ENCODE peak calls at places on chromosomes 16 and 17, in four cellular contexts. One of them, this sample, is unnamed.

GRCh38 chr16:7745321-7745720 is 412.7 kb downstream of the RBFOX1 start:
- DNase-seq in GM12878: no peak
- DNase-seq in K562: no peak
- DNase-seq in HepG2: no peak
- DNase-seq in this sample: no peak

GRCh38 chr17:64006361-64007088 is 8.4 kb downstream of the PRR29 start:
- DNase-seq in K562: peak
- DNase-seq in HepG2: peak
- DNase-seq in GM12878: no peak
- DNase-seq in this sample: no peak

GRCh38 chr17:296906-297690 is 55.5 kb downstream of the RPH3AL start:
- DNase-seq in K562: no peak
- DNase-seq in HepG2: no peak
- DNase-seq in GM12878: no peak
- DNase-seq in this sample: no peak

GRCh38 chr17:49035470-49036269 is 38.5 kb downstream of the IGF2BP1 start:
- DNase-seq in K562: peak
- DNase-seq in GM12878: no peak
- DNase-seq in HepG2: no peak
- DNase-seq in this sample: peak

GRCh38 chr17:81373536-81374160 is 21.6 kb upstream of the BAHCC1 start:
- DNase-seq in GM12878: no peak
- DNase-seq in K562: no peak
- DNase-seq in HepG2: no peak
- DNase-seq in this sample: no peak

GRCh38 chr16:26475579-26475978 is 591.1 kb upstream of the C16orf82 start:
- DNase-seq in GM12878: no peak
- DNase-seq in K562: no peak
- DNase-seq in HepG2: no peak
- DNase-seq in this sample: no peak

GRCh38 chr17:62186841-62187240 is 121.8 kb upstream of the MED13 start:
- DNase-seq in K562: no peak
- DNase-seq in GM12878: no peak
- DNase-seq in HepG2: no peak
- DNase-seq in this sample: no peak

GRCh38 chr16:89871895-89872294 is 1.5 kb upstream of the TCF25 start:
- DNase-seq in K562: no peak
- DNase-seq in HepG2: no peak
- DNase-seq in GM12878: no peak
- DNase-seq in this sample: no peak

GRCh38 chr17:67518881-67519280 is 141.8 kb downstream of the PITPNC1 start:
- DNase-seq in K562: no peak
- DNase-seq in GM12878: no peak
- DNase-seq in HepG2: no peak
- DNase-seq in this sample: no peak

GRCh38 chr17:45318561-45319230 is 1.9 kb upstream of the MAP3K14 start:
- DNase-seq in GM12878: no peak
- DNase-seq in HepG2: no peak
- DNase-seq in K562: no peak
- DNase-seq in this sample: no peak

GRCh38 chr16:83975646-83976260 is 7.7 kb downstream of the NECAB2 start:
- DNase-seq in HepG2: no peak
- DNase-seq in GM12878: no peak
- DNase-seq in K562: no peak
- DNase-seq in this sample: no peak

GRCh38 chr17:49582789-49583188 is 7.1 kb downstream of the NXPH3 start:
- DNase-seq in K562: no peak
- DNase-seq in GM12878: no peak
- DNase-seq in HepG2: no peak
- DNase-seq in this sample: no peak

GRCh38 chr17:52106638-52107261 is 51.8 kb downstream of the CA10 start:
- DNase-seq in GM12878: no peak
- DNase-seq in HepG2: peak
- DNase-seq in K562: peak
- DNase-seq in this sample: peak
- TF ChIP-seq JUNB in GM12878: no peak
- TF ChIP-seq JUNB in HepG2: no peak
- TF ChIP-seq JUNB in K562: no peak
- TF ChIP-seq JUNB in this sample: no peak

DNA sequence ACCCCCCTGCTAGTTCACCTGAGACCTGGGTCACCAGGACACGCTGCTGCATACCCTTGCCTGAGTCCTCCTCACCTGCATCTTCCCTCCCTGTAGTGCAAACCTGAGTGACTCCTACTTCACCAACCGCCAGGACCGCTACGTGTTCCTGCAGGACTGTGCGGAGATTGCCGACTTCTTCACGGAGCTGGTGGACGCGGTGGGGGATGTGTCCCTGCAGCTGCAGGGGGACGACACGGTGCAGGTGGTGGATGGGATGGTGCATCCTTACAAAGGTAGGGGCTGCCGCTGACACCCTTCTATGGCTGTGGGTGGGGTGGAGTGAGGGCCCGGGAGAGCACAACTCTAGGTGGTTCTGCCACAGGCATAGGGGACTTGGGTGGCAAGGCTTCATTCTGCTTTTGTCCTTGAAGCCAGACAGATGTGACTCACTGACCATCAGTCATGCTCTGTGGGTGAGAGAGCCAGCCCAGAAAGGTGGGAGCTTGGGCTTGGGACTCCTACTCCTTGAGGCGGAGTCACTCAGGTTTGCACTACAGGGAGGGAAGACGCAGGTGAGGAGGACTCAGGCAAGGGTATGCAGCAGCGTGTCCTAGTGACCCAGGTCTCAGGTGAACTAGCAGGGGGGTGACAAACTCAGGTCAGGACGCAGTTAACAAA is 22.3 kb downstream of the PGS1 start:
- DNase-seq in K562: no peak
- DNase-seq in GM12878: no peak
- DNase-seq in HepG2: no peak
- DNase-seq in this sample: no peak
- TF ChIP-seq USF2 in K562: no peak
- TF ChIP-seq USF2 in GM12878: no peak
- TF ChIP-seq USF2 in HepG2: no peak
- TF ChIP-seq USF2 in this sample: no peak

GRCh38 chr16:87951550-87952538 is 610 bp downstream of the BANP start:
- DNase-seq in HepG2: peak
- DNase-seq in K562: no peak
- DNase-seq in GM12878: no peak
- DNase-seq in this sample: no peak
- TF ChIP-seq JUNB in HepG2: no peak
- TF ChIP-seq JUNB in K562: no peak
- TF ChIP-seq JUNB in GM12878: no peak
- TF ChIP-seq JUNB in this sample: no peak

GRCh38 chr17:17857496-17857895 is 20.7 kb upstream of the SREBF1 start:
- DNase-seq in GM12878: no peak
- DNase-seq in HepG2: no peak
- DNase-seq in K562: no peak
- DNase-seq in this sample: no peak

GRCh38 chr17:17855976-17856375 is 19.2 kb upstream of the SREBF1 start:
- DNase-seq in HepG2: no peak
- DNase-seq in GM12878: no peak
- DNase-seq in K562: no peak
- DNase-seq in this sample: no peak

GRCh38 chr17:17853811-17854527 is 17.2 kb upstream of the SREBF1 start:
- DNase-seq in HepG2: no peak
- DNase-seq in K562: no peak
- DNase-seq in GM12878: no peak
- DNase-seq in this sample: no peak

GRCh38 chr17:17856386-17856785 is 19.6 kb upstream of the SREBF1 start:
- DNase-seq in GM12878: no peak
- DNase-seq in K562: no peak
- DNase-seq in HepG2: peak
- DNase-seq in this sample: no peak

DNA sequence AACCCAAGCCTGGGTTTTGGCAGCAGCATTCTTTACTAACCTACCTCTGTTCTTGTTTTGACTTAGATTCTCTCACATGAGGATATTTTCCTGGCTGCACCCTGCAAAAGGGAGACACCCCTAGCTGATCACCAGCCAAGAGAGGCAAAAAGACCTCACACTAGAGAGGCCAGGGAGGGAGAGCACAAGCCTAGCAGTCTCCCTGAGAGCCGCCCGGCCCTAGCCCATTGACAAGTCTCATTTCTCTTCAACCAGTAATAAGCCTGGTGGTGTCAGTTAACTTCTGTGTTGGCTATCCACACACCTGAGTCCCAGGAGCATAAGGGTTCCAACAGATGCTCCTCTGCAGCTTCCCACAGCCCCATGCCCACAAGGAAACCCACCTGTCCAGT is 18.5 kb upstream of the SREBF1 start:
- DNase-seq in HepG2: no peak
- DNase-seq in K562: no peak
- DNase-seq in GM12878: no peak
- DNase-seq in this sample: no peak
- TF ChIP-seq USF2 in HepG2: no peak
- TF ChIP-seq USF2 in K562: no peak
- TF ChIP-seq USF2 in GM12878: no peak
- TF ChIP-seq USF2 in this sample: no peak

DNA sequence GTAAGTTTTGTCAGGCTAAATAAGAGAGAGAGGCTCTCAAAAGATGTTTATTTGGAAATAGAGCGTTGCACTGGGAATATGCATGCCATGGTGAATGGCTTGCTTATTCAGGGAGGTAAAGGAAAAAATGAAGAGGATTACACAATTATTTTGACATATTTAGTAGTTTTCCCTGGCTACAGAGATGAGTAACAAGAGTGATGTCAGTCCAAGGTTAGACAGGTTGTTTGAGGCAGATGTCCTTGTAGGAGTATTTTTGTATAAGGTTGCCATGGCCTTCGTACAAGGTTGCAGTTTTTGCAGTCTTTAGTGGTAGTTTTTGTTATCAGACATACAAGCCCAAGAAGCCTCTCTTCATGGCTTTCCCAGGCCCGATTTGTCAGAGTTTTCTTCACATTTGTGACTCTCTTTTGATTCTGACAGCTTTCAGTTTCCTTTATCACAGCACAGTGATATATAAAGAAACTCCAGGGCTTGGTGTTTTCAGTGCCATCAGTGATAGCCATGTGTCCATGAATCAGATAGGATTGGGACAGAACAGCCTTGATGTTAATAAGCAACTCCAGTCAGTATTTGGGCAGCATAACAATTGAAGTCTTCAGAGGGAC is 18.7 kb upstream of the LGALS9 start:
- DNase-seq in GM12878: no peak
- DNase-seq in HepG2: no peak
- DNase-seq in K562: no peak
- DNase-seq in this sample: no peak
- TF ChIP-seq JUNB in GM12878: no peak
- TF ChIP-seq JUNB in HepG2: no peak
- TF ChIP-seq JUNB in K562: no peak
- TF ChIP-seq JUNB in this sample: no peak

GRCh38 chr17:19718041-19718612 is 1.7 kb upstream of the SLC47A2 start:
- DNase-seq in HepG2: no peak
- DNase-seq in GM12878: no peak
- DNase-seq in K562: no peak
- DNase-seq in this sample: no peak
- TF ChIP-seq USF2 in HepG2: no peak
- TF ChIP-seq USF2 in GM12878: no peak
- TF ChIP-seq USF2 in K562: no peak
- TF ChIP-seq USF2 in this sample: no peak

GRCh38 chr16:79632289-79632688 is 31.8 kb upstream of the MAF start:
- DNase-seq in HepG2: no peak
- DNase-seq in GM12878: no peak
- DNase-seq in K562: no peak
- DNase-seq in this sample: peak
- TF ChIP-seq JUNB in HepG2: no peak
- TF ChIP-seq JUNB in GM12878: no peak
- TF ChIP-seq JUNB in K562: no peak
- TF ChIP-seq JUNB in this sample: peak

DNA sequence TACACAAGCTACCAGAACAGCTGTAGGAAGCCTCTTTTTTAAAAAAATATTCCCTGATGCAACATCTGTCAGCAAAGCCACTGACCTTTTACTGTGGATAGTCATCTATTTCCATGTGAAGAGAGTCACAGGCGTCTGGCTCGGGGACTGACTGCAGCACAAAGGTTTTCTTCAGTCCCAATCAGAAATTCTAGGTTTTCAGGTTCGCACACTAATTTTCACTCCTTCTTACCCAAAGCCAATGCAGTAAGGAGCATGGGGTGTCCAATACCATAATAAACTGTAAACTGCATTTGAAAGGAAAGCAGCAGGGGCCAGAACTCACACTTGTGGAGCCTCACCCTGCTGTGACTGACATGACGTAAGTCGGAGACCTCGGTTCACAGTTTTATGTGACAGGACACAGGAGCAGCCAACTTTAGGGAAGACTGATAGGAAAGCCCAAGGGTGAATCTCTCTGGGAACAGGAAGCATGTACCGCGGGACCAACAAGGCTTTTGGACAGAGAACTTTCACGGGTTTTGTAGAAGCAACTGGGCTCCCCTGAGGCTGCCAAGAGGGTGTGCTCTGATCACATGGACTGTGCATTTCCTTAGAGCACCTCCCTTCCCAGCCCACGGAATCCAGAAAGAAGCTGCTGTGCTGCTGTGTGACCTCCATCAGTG is 9.1 kb upstream of the TMEM100 start:
- DNase-seq in HepG2: no peak
- DNase-seq in GM12878: no peak
- DNase-seq in K562: peak
- DNase-seq in this sample: no peak
- TF ChIP-seq USF2 in HepG2: no peak
- TF ChIP-seq USF2 in GM12878: no peak
- TF ChIP-seq USF2 in K562: no peak
- TF ChIP-seq USF2 in this sample: no peak

GRCh38 chr17:10585529-10585928 is 36.1 kb upstream of the MYH2 start:
- DNase-seq in K562: peak
- DNase-seq in GM12878: no peak
- DNase-seq in HepG2: no peak
- DNase-seq in this sample: no peak
- TF ChIP-seq JUNB in K562: no peak
- TF ChIP-seq JUNB in GM12878: no peak
- TF ChIP-seq JUNB in HepG2: no peak
- TF ChIP-seq JUNB in this sample: no peak

GRCh38 chr17:51439395-51440229 is 179.3 kb downstream of the UTP18 start:
- DNase-seq in K562: no peak
- DNase-seq in GM12878: no peak
- DNase-seq in HepG2: no peak
- DNase-seq in this sample: no peak

GRCh38 chr17:51434434-51435170 is 174.3 kb downstream of the UTP18 start:
- DNase-seq in GM12878: no peak
- DNase-seq in HepG2: no peak
- DNase-seq in K562: no peak
- DNase-seq in this sample: no peak

GRCh38 chr17:51435171-51435552 is 174.8 kb downstream of the UTP18 start:
- DNase-seq in GM12878: no peak
- DNase-seq in K562: no peak
- DNase-seq in HepG2: no peak
- DNase-seq in this sample: no peak

GRCh38 chr17:51430581-51430980 is 170.2 kb downstream of the UTP18 start:
- DNase-seq in K562: no peak
- DNase-seq in GM12878: no peak
- DNase-seq in HepG2: no peak
- DNase-seq in this sample: no peak

DNA sequence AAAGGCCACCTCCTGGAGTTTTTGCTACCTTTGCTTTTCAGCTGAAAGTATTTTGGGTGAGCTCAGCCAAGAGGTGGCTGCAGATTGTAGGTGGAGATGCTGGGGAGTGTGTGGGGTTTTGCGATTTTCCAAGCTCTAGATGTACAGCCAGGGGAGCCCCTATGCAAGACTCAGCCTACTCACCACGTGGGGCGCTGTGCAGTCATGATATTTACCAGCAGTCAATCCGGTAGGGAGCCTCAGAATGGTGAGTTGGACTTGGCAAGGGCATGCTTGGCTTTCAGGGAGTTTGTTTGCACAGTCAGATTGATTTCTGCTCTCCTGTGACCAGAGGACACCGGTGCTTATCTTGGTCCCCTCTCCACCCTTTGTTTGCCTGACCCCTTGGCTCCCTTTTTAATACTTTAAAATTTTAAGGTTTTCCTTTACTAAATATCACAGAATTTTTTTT is 175.3 kb downstream of the UTP18 start:
- DNase-seq in GM12878: no peak
- DNase-seq in K562: peak
- DNase-seq in HepG2: peak
- DNase-seq in this sample: peak
- TF ChIP-seq USF2 in GM12878: no peak
- TF ChIP-seq USF2 in K562: no peak
- TF ChIP-seq USF2 in HepG2: peak
- TF ChIP-seq USF2 in this sample: peak

This sample was measured in A549.